ENCODE peak calls at places on chromosomes 12 and 14, in six cellular contexts. S, H, R, A, X and T are unnamed samples.

GRCh38 chr12:101919447-101919846 is 42.1 kb downstream of the DRAM1 start:
- DNase-seq in R (no peak), S (no peak), X (no peak), A (no peak), H (no peak), T (no peak)

GRCh38 chr14:51650721-51651387 is 856 bp upstream of the FRMD6 start:
- DNase-seq in S (peak; percentile 24), R (peak; percentile 35), A (peak; percentile 47), X (peak; percentile 70), H (no peak), T (peak; percentile 58)

GRCh38 chr14:76981670-76982069 is 46.8 kb downstream of the IRF2BPL start:
- DNase-seq in H (no peak), R (no peak), A (no peak), S (no peak), X (no peak), T (no peak)

GRCh38 chr14:102903889-102904512 is 18.5 kb upstream of the AMN start:
- DNase-seq in S (no peak), H (no peak), R (no peak), A (no peak), X (no peak), T (no peak)

GRCh38 chr14:27427796-27428195 is 830.0 kb upstream of the NOVA1 start:
- DNase-seq in X (no peak), S (no peak), H (peak; percentile 74), A (peak; percentile 79), R (no peak), T (peak; percentile 18)

GRCh38 chr12:43880547-43880946 is 44.7 kb downstream of the TMEM117 start:
- DNase-seq in H (no peak), A (no peak), S (no peak), X (no peak), R (no peak), T (no peak)

GRCh38 chr12:127389923-127390322 is 877.0 kb upstream of the TMEM132C start:
- DNase-seq in S (peak; percentile 86), A (peak; percentile 65), H (peak; percentile 53), X (no peak), R (no peak), T (peak; percentile 60)

GRCh38 chr14:68174446-68174845 is 354.9 kb downstream of the RAD51B start:
- DNase-seq in H (no peak), R (no peak), S (no peak), A (peak; percentile 37), X (no peak), T (peak; percentile 16)

GRCh38 chr14:90419200-90419599 is 22.4 kb downstream of the CALM1 start:
- DNase-seq in H (peak; percentile 98), R (peak; percentile 78), S (no peak), X (peak; percentile 92), A (peak; percentile 96), T (peak; percentile 90)

GRCh38 chr12:34602213-34602940 is 580.1 kb downstream of the ALG10 start:
- DNase-seq in S (no peak), A (no peak), H (no peak), R (no peak), X (no peak), T (no peak)

GRCh38 chr12:76199808-76200207 is 115.3 kb upstream of the NAP1L1 start:
- DNase-seq in H (peak; percentile 69), S (no peak), R (no peak), A (peak; percentile 73), X (no peak), T (peak; percentile 62)

GRCh38 chr14:53190938-53191337 is 37.8 kb upstream of the DDHD1 start:
- DNase-seq in S (no peak), R (no peak), X (no peak), A (peak; percentile 38), H (peak; percentile 38), T (peak; percentile 45)

GRCh38 chr12:52007158-52007921 is 594 bp downstream of the TAMALIN start:
- DNase-seq in R (peak; percentile 56), X (peak; percentile 87), S (no peak), A (no peak), H (peak; percentile 45), T (no peak)

GRCh38 chr12:19946549-19946948 is 421.8 kb upstream of the PDE3A start:
- DNase-seq in A (peak; percentile 98), H (peak; percentile 95), R (no peak), X (no peak), S (no peak), T (peak; percentile 79)

GRCh38 chr12:132602578-132603239 is 7.7 kb downstream of the LRCOL1 start:
- DNase-seq in R (no peak), S (no peak), A (no peak), X (peak; percentile 68), H (no peak), T (no peak)

GRCh38 chr14:21098892-21099595 is 589 bp upstream of the ZNF219 start:
- DNase-seq in R (no peak), S (no peak), H (no peak), X (no peak), A (no peak), T (no peak)

GRCh38 chr12:15541996-15542631 is 219.8 kb downstream of the PTPRO start:
- DNase-seq in H (no peak), S (no peak), R (no peak), A (peak; percentile 23), X (no peak), T (no peak)

GRCh38 chr12:30979371-30980259 is 53.1 kb downstream of the TSPAN11 start:
- DNase-seq in A (peak; percentile 28), H (peak; percentile 32), R (no peak), S (no peak), X (no peak), T (peak; percentile 73)

GRCh38 chr12:12999959-13000615 is at the start of gene HEBP1:
- DNase-seq in S (peak; percentile 96), R (peak; percentile 95), X (peak; percentile 98), A (peak; percentile 78), H (peak; percentile 91), T (peak; percentile 87)

GRCh38 chr14:31294736-31295398 is 87.3 kb upstream of the HECTD1 start:
- DNase-seq in H (peak; percentile 49), A (no peak), S (no peak), R (no peak), X (no peak), T (peak; percentile 29)

GRCh38 chr12:92133795-92134637 is 11.6 kb downstream of the BTG1 start:
- DNase-seq in S (no peak), H (no peak), R (no peak), X (no peak), A (no peak), T (no peak)

GRCh38 chr12:92136021-92136735 is 9.5 kb downstream of the BTG1 start:
- DNase-seq in R (no peak), X (no peak), A (no peak), H (no peak), S (peak; percentile 64), T (no peak)

GRCh38 chr12:92133166-92133565 is 12.5 kb downstream of the BTG1 start:
- DNase-seq in A (no peak), H (peak; percentile 42), S (peak; percentile 66), R (no peak), X (no peak), T (no peak)

GRCh38 chr12:92136883-92137582 is 8.6 kb downstream of the BTG1 start:
- DNase-seq in H (peak; percentile 91), X (no peak), R (no peak), S (no peak), A (peak; percentile 93), T (no peak)

DNA sequence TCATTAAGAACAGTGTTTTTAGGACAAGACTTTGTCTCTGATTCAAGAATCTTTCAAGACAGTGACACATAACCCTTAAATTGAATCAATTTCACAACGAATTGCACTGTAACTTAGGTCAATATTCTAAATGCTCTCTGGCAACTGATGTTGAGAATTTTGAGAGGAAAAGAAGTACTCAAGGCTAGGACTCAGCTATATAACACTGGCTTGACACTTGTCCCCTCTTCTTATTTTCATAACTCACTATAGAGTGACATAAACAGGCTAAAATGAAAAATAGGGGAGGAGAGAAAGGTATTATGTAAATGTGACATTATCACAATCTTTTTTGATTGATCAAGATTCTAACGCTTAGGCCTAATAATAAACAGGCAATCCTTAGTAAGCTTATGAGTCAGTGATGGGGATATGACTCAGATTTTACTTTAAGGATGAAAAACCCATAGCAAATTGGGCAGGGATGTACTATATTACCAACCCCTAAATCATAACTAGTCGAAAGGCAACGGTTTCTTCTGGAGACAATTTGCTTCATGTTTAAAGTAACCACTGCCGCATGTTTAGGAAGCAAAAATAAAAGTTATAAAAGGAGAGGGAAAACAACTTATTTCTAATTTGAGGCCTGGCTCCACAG is 10.9 kb downstream of the BTG1 start:
- DNase-seq in S (no peak), A (peak; percentile 94), H (peak; percentile 45), R (no peak), X (no peak), T (no peak)
- H3K4me3 ChIP-seq in S (no peak overlapping the region), A (no peak overlapping the region), H (no peak overlapping the region), R (no peak overlapping the region), X (no peak overlapping the region), T (no peak overlapping the region)

GRCh38 chr12:121797937-121798801 is 4.7 kb upstream of the RHOF start:
- DNase-seq in X (peak; percentile 92), S (no peak), R (peak; percentile 81), H (no peak), A (peak; percentile 48), T (peak; percentile 69)

GRCh38 chr12:121799842-121800693 is 3.7 kb upstream of the SETD1B start:
- DNase-seq in A (peak; percentile 88), H (peak; percentile 84), X (peak; percentile 97), R (peak; percentile 97), S (peak; percentile 79), T (peak; percentile 96)

GRCh38 chr12:121796855-121797751 is 3.6 kb upstream of the RHOF start:
- DNase-seq in X (peak; percentile 100), H (peak; percentile 80), S (peak; percentile 94), A (peak; percentile 85), R (peak; percentile 97), T (peak; percentile 72)

GRCh38 chr12:121799175-121799841 is 4.5 kb upstream of the SETD1B start:
- DNase-seq in X (peak; percentile 89), S (peak; percentile 84), H (peak; percentile 82), A (peak; percentile 84), R (peak; percentile 87), T (peak; percentile 69)

GRCh38 chr12:121798807-121799174 is 5.0 kb upstream of the SETD1B start:
- DNase-seq in S (no peak), R (peak; percentile 22), A (no peak), H (no peak), X (no peak), T (no peak)
- H3K4me3 ChIP-seq in S (peak overlapping the region; percentile 89), R (peak overlapping the region; percentile 86), A (peak overlapping the region; percentile 34), H (peak overlapping the region; percentile 78), X (peak overlapping the region; percentile 12), T (no peak overlapping the region)

DNA sequence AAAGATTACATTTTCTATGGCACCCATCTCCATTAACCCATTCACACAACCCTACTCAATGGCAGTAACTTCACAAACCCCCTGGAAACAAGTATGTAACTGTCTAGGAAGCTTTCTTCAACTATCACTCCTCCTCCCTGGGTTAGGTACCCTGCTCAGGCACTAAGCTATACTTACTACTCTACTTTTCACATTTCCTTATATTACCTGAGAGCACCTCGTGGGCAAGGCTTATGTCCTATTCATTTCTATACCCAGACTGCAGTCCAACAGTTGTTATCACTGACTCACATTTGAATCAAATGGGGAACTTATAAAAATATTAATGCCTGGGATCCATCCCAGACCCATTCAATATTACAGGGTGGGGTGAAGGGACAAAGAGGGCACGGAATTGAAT is 4.6 kb downstream of the PAWR start:
- DNase-seq in R (no peak), H (no peak), A (no peak), X (no peak), S (no peak), T (no peak)
- H3K4me3 ChIP-seq in R (no peak overlapping the region), H (no peak overlapping the region), A (no peak overlapping the region), X (no peak overlapping the region), S (peak overlapping the region; percentile 94), T (peak overlapping the region; percentile 96)

DNA sequence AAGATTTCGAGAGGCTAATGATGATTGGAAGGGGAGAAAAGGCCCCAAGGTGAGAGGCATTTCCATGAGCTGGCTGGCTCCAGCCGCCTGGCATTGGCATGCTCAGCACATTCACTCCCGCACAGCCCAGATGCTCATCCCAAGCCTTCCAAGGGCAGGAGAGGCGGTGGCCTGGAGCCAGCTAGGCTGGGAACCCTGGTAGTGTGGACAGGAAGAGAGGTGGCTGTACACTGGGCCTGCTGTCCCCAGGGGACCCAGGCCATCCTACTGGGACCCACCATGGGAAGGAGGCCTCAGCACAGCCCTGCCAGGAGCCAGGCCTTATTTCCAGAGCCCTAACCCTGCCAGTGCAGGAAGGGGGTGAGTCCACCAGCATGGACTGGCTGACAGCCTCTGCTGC is 72.1 kb downstream of the SPTB start:
- DNase-seq in R (peak; percentile 56), A (no peak), S (no peak), H (no peak), X (peak; percentile 82), T (peak; percentile 21)
- H3K4me3 ChIP-seq in R (no peak overlapping the region), A (no peak overlapping the region), S (no peak overlapping the region), H (no peak overlapping the region), X (no peak overlapping the region), T (no peak overlapping the region)